ENCODE peak calls at places on chromosome 14, in five cellular contexts. I is PC-3, H is fibroblast of lung, X is ascending aorta, T is ovary. L is an unnamed sample.

GRCh38 chr14:21978184-21978998 is 304.8 kb upstream of the OR4E1 start:
- DNase-seq in I (peak), H (no peak), X (no peak), T (no peak), L (no peak)

GRCh38 chr14:100313464-100314230 is 7.4 kb upstream of the SLC25A29 start:
- DNase-seq in I (no peak), H (no peak), X (no peak), T (no peak), L (no peak)

GRCh38 chr14:84390010-84390409 is 1139.9 kb upstream of the FLRT2 start:
- DNase-seq in I (no peak), H (peak), X (no peak), T (no peak), L (peak)

GRCh38 chr14:99754141-99755067 is 38.8 kb upstream of the EML1 start:
- DNase-seq in I (peak), H (peak), X (peak), T (no peak), L (no peak)

GRCh38 chr14:104346608-104347007 is 208.2 kb downstream of the KIF26A start:
- DNase-seq in I (no peak), H (no peak), X (no peak), T (no peak), L (no peak)

GRCh38 chr14:102986810-102987579 is 64.5 kb downstream of the AMN start:
- DNase-seq in I (peak), H (peak), X (no peak), T (no peak), L (peak)

GRCh38 chr14:34030864-34031263 is 80.0 kb upstream of the EGLN3 start:
- DNase-seq in I (no peak), H (peak), X (no peak), T (peak), L (peak)

GRCh38 chr14:35989736-35990135 is 163.6 kb downstream of the BRMS1L start:
- DNase-seq in I (peak), H (no peak), X (no peak), T (no peak), L (no peak)

GRCh38 chr14:76768201-76768656 is 7.0 kb downstream of the VASH1 start:
- DNase-seq in I (no peak), H (no peak), X (peak), T (no peak), L (no peak)

GRCh38 chr14:32611752-32612151 is 282.7 kb downstream of the AKAP6 start:
- DNase-seq in I (peak), H (peak), X (no peak), T (no peak), L (peak)

GRCh38 chr14:64421166-64421565 is 33.0 kb downstream of the MTHFD1 start:
- DNase-seq in I (peak), H (peak), X (no peak), T (no peak), L (no peak)

GRCh38 chr14:33617154-33617553 is 333.7 kb downstream of the EGLN3 start:
- DNase-seq in I (peak), H (peak), X (no peak), T (no peak), L (no peak)

GRCh38 chr14:73249564-73250316 is 12.4 kb downstream of the PAPLN start:
- DNase-seq in I (no peak), H (no peak), X (no peak), T (no peak), L (no peak)

GRCh38 chr14:68546839-68547238 is 246.0 kb downstream of the ZFP36L1 start:
- DNase-seq in I (peak), H (peak), X (no peak), T (no peak), L (peak)

GRCh38 chr14:88209273-88209672 is 113.8 kb downstream of the KCNK10 start:
- DNase-seq in I (no peak), H (no peak), X (no peak), T (no peak), L (no peak)

GRCh38 chr14:71538949-71539659 is 393.1 kb upstream of the RGS6 start:
- DNase-seq in I (peak), H (no peak), X (no peak), T (no peak), L (no peak)

GRCh38 chr14:94388896-94389469 is 581 bp upstream of the SERPINA1 start:
- DNase-seq in I (no peak), H (no peak), X (no peak), T (no peak), L (no peak)

GRCh38 chr14:104105071-104105821 is 19.7 kb downstream of the ASPG start:
- DNase-seq in I (no peak), H (no peak), X (no peak), T (no peak), L (no peak)

GRCh38 chr14:95157987-95158712 is 821 bp upstream of the DICER1 start:
- DNase-seq in I (peak), H (no peak), X (no peak), T (peak), L (no peak)

GRCh38 chr14:50083467-50084337 is 32.7 kb downstream of the VCPKMT start:
- DNase-seq in I (no peak), H (no peak), X (no peak), T (no peak), L (no peak)

GRCh38 chr14:105767315-105767714 is 240.9 kb downstream of the TMEM121 start:
- DNase-seq in I (no peak), H (no peak), X (no peak), T (no peak), L (no peak)

GRCh38 chr14:57833304-57833703 is 32.6 kb downstream of the SLC35F4 start:
- DNase-seq in I (peak), H (peak), X (peak), T (no peak), L (peak)

GRCh38 chr14:101335061-101335661 is 226.1 kb upstream of the DIO3 start:
- DNase-seq in I (no peak), H (peak), X (no peak), T (peak), L (no peak)

GRCh38 chr14:90248594-90248993 is 7.8 kb upstream of the PSMC1 start:
- DNase-seq in I (no peak), H (no peak), X (no peak), T (no peak), L (no peak)

GRCh38 chr14:36655963-36656768 is 5.5 kb upstream of the PAX9 start:
- DNase-seq in I (peak), H (no peak), X (no peak), T (no peak), L (no peak)

GRCh38 chr14:75389679-75390078 is 38.1 kb upstream of the JDP2 start:
- DNase-seq in I (peak), H (peak), X (no peak), T (no peak), L (no peak)

GRCh38 chr14:97888331-97888730 is 1091.1 kb downstream of the VRK1 start:
- DNase-seq in I (no peak), H (no peak), X (no peak), T (no peak), L (no peak)

GRCh38 chr14:79077096-79077495 is 906.9 kb downstream of the NRXN3 start:
- DNase-seq in I (peak), H (no peak), X (no peak), T (no peak), L (no peak)

GRCh38 chr14:69886843-69887242 is 7.6 kb downstream of the SMOC1 start:
- DNase-seq in I (peak), H (peak), X (no peak), T (no peak), L (no peak)

GRCh38 chr14:101435546-101435945 is 125.7 kb upstream of the DIO3 start:
- DNase-seq in I (no peak), H (no peak), X (no peak), T (no peak), L (no peak)

GRCh38 chr14:23572524-23572828 is 4.9 kb upstream of the AP1G2 start:
- DNase-seq in I (no peak), H (no peak), X (no peak), T (no peak), L (no peak)

GRCh38 chr14:102248121-102248520 is 56.8 kb downstream of the MOK start:
- DNase-seq in I (no peak), H (peak), X (no peak), T (no peak), L (no peak)

GRCh38 chr14:68408680-68409079 is 384.2 kb downstream of the ZFP36L1 start:
- DNase-seq in I (peak), H (peak), X (no peak), T (no peak), L (no peak)

GRCh38 chr14:99137913-99138571 is 134.0 kb downstream of the BCL11B start:
- DNase-seq in I (no peak), H (no peak), X (no peak), T (no peak), L (no peak)

GRCh38 chr14:56487761-56488160 is 91.8 kb upstream of the TMEM260 start:
- DNase-seq in I (peak), H (peak), X (no peak), T (no peak), L (no peak)

GRCh38 chr14:76422662-76423061 is 46.7 kb downstream of the ESRRB start:
- DNase-seq in I (no peak), H (no peak), X (no peak), T (no peak), L (no peak)

GRCh38 chr14:51701956-51702355 is 50.2 kb downstream of the FRMD6 start:
- DNase-seq in I (no peak), H (peak), X (no peak), T (no peak), L (no peak)

GRCh38 chr14:90426663-90427062 is 29.8 kb downstream of the CALM1 start:
- DNase-seq in I (no peak), H (peak), X (no peak), T (peak), L (no peak)

GRCh38 chr14:32246751-32247150 is 43.7 kb upstream of the RNU6-8 start:
- DNase-seq in I (no peak), H (no peak), X (no peak), T (no peak), L (no peak)

GRCh38 chr14:100432652-100433427 is 109.7 kb downstream of the SLC25A47 start:
- DNase-seq in I (no peak), H (no peak), X (no peak), T (no peak), L (no peak)

GRCh38 chr14:54219281-54220121 is 177.3 kb upstream of the CDKN3 start:
- DNase-seq in I (no peak), H (no peak), X (no peak), T (no peak), L (no peak)
- H3K4me3 ChIP-seq in I (no peak), H (peak), X (peak), T (peak), L (peak)

GRCh38 chr14:29800961-29801360 is 126.7 kb downstream of the PRKD1 start:
- DNase-seq in I (no peak), H (no peak), X (no peak), T (no peak), L (no peak)
- TF ChIP-seq CTCF in I (no peak), H (peak), X (no peak), T (no peak), L (peak)

GRCh38 chr14:96575233-96575632 is 73.1 kb downstream of the PAPOLA start:
- DNase-seq in I (no peak), H (no peak), X (no peak), T (no peak), L (no peak)

GRCh38 chr14:96574171-96574632 is 72.0 kb downstream of the PAPOLA start:
- DNase-seq in I (no peak), H (no peak), X (no peak), T (no peak), L (no peak)

GRCh38 chr14:96573473-96574100 is 71.4 kb downstream of the PAPOLA start:
- DNase-seq in I (no peak), H (no peak), X (no peak), T (no peak), L (no peak)

GRCh38 chr14:96576359-96576758 is 74.2 kb downstream of the PAPOLA start:
- DNase-seq in I (no peak), H (no peak), X (no peak), T (no peak), L (no peak)

DNA sequence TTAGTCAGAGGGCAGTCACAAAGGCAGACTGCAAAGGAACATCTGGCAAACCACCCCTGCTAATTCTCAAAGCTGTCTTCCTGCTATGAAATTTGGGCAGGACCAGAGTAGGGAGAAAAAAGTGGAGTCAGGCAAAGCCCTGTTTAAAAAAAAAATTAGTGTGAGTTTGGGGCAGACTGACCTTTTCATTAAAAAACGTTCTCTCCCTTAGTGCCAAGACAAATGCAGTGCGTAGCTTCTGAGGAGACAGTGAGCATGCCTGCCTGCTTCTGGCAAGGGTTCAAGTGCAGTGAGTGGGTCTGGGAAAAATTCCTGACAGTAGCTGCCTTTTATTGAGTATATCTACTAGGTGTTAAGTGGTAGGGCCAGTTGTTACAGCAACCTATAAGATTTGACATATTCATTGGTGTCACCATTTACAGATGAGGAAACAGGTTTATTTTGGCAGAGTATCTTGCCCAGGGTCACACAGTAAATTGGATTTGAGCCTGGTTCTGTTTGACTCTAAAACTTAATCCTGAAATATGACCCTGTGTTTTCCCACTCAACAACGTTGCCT is 72.5 kb downstream of the PAPOLA start:
- DNase-seq in I (peak), H (peak), X (no peak), T (no peak), L (peak)
- H3K27ac ChIP-seq in I (peak), H (no peak), X (no peak), T (no peak), L (no peak)

GRCh38 chr14:92651793-92652382 is 96.5 kb downstream of the LGMN start:
- DNase-seq in I (no peak), H (no peak), X (no peak), T (no peak), L (no peak)
- H3K4me3 ChIP-seq in I (no peak), H (no peak), X (peak), T (no peak), L (no peak)

L was measured in AG04450.